ENCODE peak calls at places on chromosomes 11 and 22, in five cellular contexts. One of them, this sample, is unnamed.
A peak's percentile ranks its signal among the peaks of the same experiment; 100 is the strongest.

GRCh38 chr11:72348250-72348649 is 86.1 kb downstream of the CLPB start:
- DNase-seq in ACHN: no peak
- DNase-seq in stimulated activated CD4-positive, alpha-beta T cell treated with anti-CD3 and anti-CD28 coated beads, TNF-alpha, amount 100 ng/mL, for 24 hours: no peak
- DNase-seq in AG08395: no peak
- DNase-seq in GM23248: no peak
- DNase-seq in this sample: no peak

GRCh38 chr11:1051356-1052132 is 15.0 kb upstream of the MUC6 start:
- DNase-seq in ACHN: no peak
- DNase-seq in stimulated activated CD4-positive, alpha-beta T cell treated with anti-CD3 and anti-CD28 coated beads, TNF-alpha, amount 100 ng/mL, for 24 hours: no peak
- DNase-seq in AG08395: no peak
- DNase-seq in GM23248: no peak
- DNase-seq in this sample: no peak

GRCh38 chr11:46220313-46220712 is 57.1 kb upstream of the CREB3L1 start:
- DNase-seq in ACHN: no peak
- DNase-seq in stimulated activated CD4-positive, alpha-beta T cell treated with anti-CD3 and anti-CD28 coated beads, TNF-alpha, amount 100 ng/mL, for 24 hours: no peak
- DNase-seq in AG08395: no peak
- DNase-seq in GM23248: no peak
- DNase-seq in this sample: no peak

GRCh38 chr11:116132273-116132978 is 628.2 kb upstream of the CADM1 start:
- DNase-seq in ACHN: no peak
- DNase-seq in stimulated activated CD4-positive, alpha-beta T cell treated with anti-CD3 and anti-CD28 coated beads, TNF-alpha, amount 100 ng/mL, for 24 hours: no peak
- DNase-seq in AG08395: no peak
- DNase-seq in GM23248: no peak
- DNase-seq in this sample: no peak

GRCh38 chr11:1832989-1833365 is 1.8 kb upstream of the SYT8 start:
- DNase-seq in ACHN: no peak
- DNase-seq in stimulated activated CD4-positive, alpha-beta T cell treated with anti-CD3 and anti-CD28 coated beads, TNF-alpha, amount 100 ng/mL, for 24 hours: no peak
- DNase-seq in AG08395: no peak
- DNase-seq in GM23248: no peak
- DNase-seq in this sample: no peak

GRCh38 chr22:39277135-39277607 is 32.4 kb upstream of the PDGFB start:
- DNase-seq in ACHN: no peak
- DNase-seq in stimulated activated CD4-positive, alpha-beta T cell treated with anti-CD3 and anti-CD28 coated beads, TNF-alpha, amount 100 ng/mL, for 24 hours: no peak
- DNase-seq in AG08395: no peak
- DNase-seq in GM23248: peak; percentile 68
- DNase-seq in this sample: no peak

GRCh38 chr11:23359297-23359696 is 499.0 kb upstream of the CCDC179 start:
- DNase-seq in ACHN: no peak
- DNase-seq in stimulated activated CD4-positive, alpha-beta T cell treated with anti-CD3 and anti-CD28 coated beads, TNF-alpha, amount 100 ng/mL, for 24 hours: no peak
- DNase-seq in AG08395: peak; percentile 83
- DNase-seq in GM23248: peak; percentile 72
- DNase-seq in this sample: no peak

GRCh38 chr11:74325649-74326645 is 14.5 kb upstream of the P4HA3 start:
- DNase-seq in ACHN: no peak
- DNase-seq in stimulated activated CD4-positive, alpha-beta T cell treated with anti-CD3 and anti-CD28 coated beads, TNF-alpha, amount 100 ng/mL, for 24 hours: no peak
- DNase-seq in AG08395: peak; percentile 89
- DNase-seq in GM23248: peak; percentile 95
- DNase-seq in this sample: peak; percentile 92

GRCh38 chr11:46952553-46952952 is 16.0 kb downstream of the CSTPP1 start:
- DNase-seq in ACHN: no peak
- DNase-seq in stimulated activated CD4-positive, alpha-beta T cell treated with anti-CD3 and anti-CD28 coated beads, TNF-alpha, amount 100 ng/mL, for 24 hours: no peak
- DNase-seq in AG08395: no peak
- DNase-seq in GM23248: no peak
- DNase-seq in this sample: no peak

GRCh38 chr11:8707541-8708270 is 25.1 kb downstream of the RPL27A start:
- DNase-seq in ACHN: no peak
- DNase-seq in stimulated activated CD4-positive, alpha-beta T cell treated with anti-CD3 and anti-CD28 coated beads, TNF-alpha, amount 100 ng/mL, for 24 hours: no peak
- DNase-seq in AG08395: no peak
- DNase-seq in GM23248: no peak
- DNase-seq in this sample: peak; percentile 99

GRCh38 chr11:22343411-22344032 is 5.3 kb downstream of the SLC17A6 start:
- DNase-seq in ACHN: no peak
- DNase-seq in stimulated activated CD4-positive, alpha-beta T cell treated with anti-CD3 and anti-CD28 coated beads, TNF-alpha, amount 100 ng/mL, for 24 hours: no peak
- DNase-seq in AG08395: no peak
- DNase-seq in GM23248: no peak
- DNase-seq in this sample: no peak

GRCh38 chr11:19819148-19819547 is 106.5 kb downstream of the NAV2 start:
- DNase-seq in ACHN: no peak
- DNase-seq in stimulated activated CD4-positive, alpha-beta T cell treated with anti-CD3 and anti-CD28 coated beads, TNF-alpha, amount 100 ng/mL, for 24 hours: no peak
- DNase-seq in AG08395: no peak
- DNase-seq in GM23248: no peak
- DNase-seq in this sample: no peak

GRCh38 chr22:29080061-29080975 is 7.5 kb downstream of the KREMEN1 start:
- DNase-seq in ACHN: no peak
- DNase-seq in stimulated activated CD4-positive, alpha-beta T cell treated with anti-CD3 and anti-CD28 coated beads, TNF-alpha, amount 100 ng/mL, for 24 hours: no peak
- DNase-seq in AG08395: no peak
- DNase-seq in GM23248: peak; percentile 43
- DNase-seq in this sample: peak; percentile 22

GRCh38 chr11:64036081-64037026 is 623 bp downstream of the FLRT1 start:
- DNase-seq in ACHN: peak; percentile 30
- DNase-seq in stimulated activated CD4-positive, alpha-beta T cell treated with anti-CD3 and anti-CD28 coated beads, TNF-alpha, amount 100 ng/mL, for 24 hours: no peak
- DNase-seq in AG08395: peak; percentile 55
- DNase-seq in GM23248: peak; percentile 76
- DNase-seq in this sample: peak; percentile 80

GRCh38 chr22:22770280-22770871 is 117.2 kb upstream of the IGLL5 start:
- DNase-seq in ACHN: peak; percentile 44
- DNase-seq in stimulated activated CD4-positive, alpha-beta T cell treated with anti-CD3 and anti-CD28 coated beads, TNF-alpha, amount 100 ng/mL, for 24 hours: peak; percentile 49
- DNase-seq in AG08395: peak; percentile 58
- DNase-seq in GM23248: peak; percentile 28
- DNase-seq in this sample: peak; percentile 40